ENCODE peak calls at places on chromosomes 6 and 20, in four cellular contexts. L is lower lobe of right lung, O is endodermal cell, R is tibial artery. I is an unnamed sample. For H3K4me1, the result is how much of the 10 kb centered on the place peaks cover.

GRCh38 chr6:44271406-44271723 is 1.1 kb downstream of the TMEM151B start:
- DNase-seq in L (no peak), O (no peak), R (no peak), I (no peak)

GRCh38 chr6:135257641-135258405 is 76.7 kb downstream of the MYB start:
- DNase-seq in L (no peak), O (no peak), R (no peak), I (no peak)

GRCh38 chr6:56890683-56891429 is 64.1 kb upstream of the BEND6 start:
- DNase-seq in L (no peak), O (no peak), R (no peak), I (no peak)

GRCh38 chr6:34491091-34491430 is 25.2 kb downstream of the PACSIN1 start:
- DNase-seq in L (no peak), O (peak), R (peak), I (peak)

GRCh38 chr6:116651916-116652315 is 16.6 kb downstream of the ZUP1 start:
- DNase-seq in L (no peak), O (no peak), R (no peak), I (no peak)

GRCh38 chr20:44460795-44461141 is 14.9 kb upstream of the TTPAL start:
- DNase-seq in L (no peak), O (no peak), R (no peak), I (no peak)

GRCh38 chr6:169700296-169700695 is 1.5 kb downstream of the WDR27 start:
- DNase-seq in L (no peak), O (no peak), R (no peak), I (no peak)

GRCh38 chr6:33981421-33981820 is 164.5 kb downstream of the GRM4 start:
- DNase-seq in L (no peak), O (no peak), R (no peak), I (no peak)

GRCh38 chr6:154197176-154197850 is 158.3 kb downstream of the OPRM1 start:
- DNase-seq in L (no peak), O (no peak), R (no peak), I (no peak)

DNA sequence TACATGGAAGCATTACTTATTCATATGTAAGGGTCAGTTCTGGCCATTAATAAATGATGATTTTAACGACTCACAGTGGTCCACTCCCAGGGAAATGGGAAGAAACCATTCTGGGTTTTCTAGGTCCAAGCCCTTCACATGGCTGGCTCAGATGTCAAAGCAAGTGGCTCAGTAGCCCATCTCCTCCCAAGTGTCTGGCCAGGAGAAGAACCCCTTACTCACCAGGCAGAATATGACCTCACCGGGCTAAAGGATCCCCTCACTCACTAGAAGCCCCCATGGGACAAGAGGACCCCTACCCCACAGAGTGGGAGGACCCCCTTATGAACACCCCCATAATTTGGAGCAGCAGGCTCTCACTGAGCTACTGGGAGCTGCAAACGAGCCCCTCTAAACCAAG is 34.0 kb downstream of the PREX1 start:
- DNase-seq in L (no peak), O (no peak), R (no peak), I (no peak)
- H3K4me1 ChIP-seq in L (half or more), O (under half), R (under half), I (under half)

DNA sequence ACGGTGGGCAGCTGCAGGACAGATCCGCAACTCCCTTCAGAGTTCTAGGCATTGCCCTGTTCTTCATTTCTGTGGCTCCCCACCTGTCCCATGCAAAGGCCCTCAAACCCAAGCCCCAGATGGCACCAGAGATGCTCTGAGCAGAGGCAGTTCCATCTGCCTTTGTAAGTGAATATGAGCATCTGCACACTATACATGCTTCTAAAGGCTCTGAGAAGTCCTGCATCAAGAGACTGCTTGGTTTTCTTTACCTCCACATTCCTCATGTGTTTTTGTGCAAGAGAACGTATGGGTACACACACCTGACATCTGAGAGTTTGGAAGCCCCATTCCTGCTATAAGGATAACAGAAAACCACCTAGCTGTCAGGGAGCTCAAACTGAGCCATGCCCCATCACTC is 14.4 kb upstream of the CST7 start:
- DNase-seq in L (no peak), O (peak), R (no peak), I (no peak)
- H3K4me1 ChIP-seq in L (under half), O (under half), R (under half), I (under half)

GRCh38 chr6:108116781-108117426 is 42.4 kb upstream of the OSTM1 start:
- DNase-seq in L (no peak), O (peak), R (no peak), I (no peak)
- H3K4me1 ChIP-seq in L (half or more), O (under half), R (half or more), I (under half)

GRCh38 chr6:4346659-4347333 is 211.4 kb upstream of the ECI2 start:
- DNase-seq in L (no peak), O (peak), R (no peak), I (no peak)

GRCh38 chr6:4347877-4348276 is 212.5 kb upstream of the ECI2 start:
- DNase-seq in L (no peak), O (peak), R (no peak), I (no peak)

GRCh38 chr6:4349323-4349722 is 213.9 kb upstream of the ECI2 start:
- DNase-seq in L (no peak), O (peak), R (no peak), I (no peak)

GRCh38 chr6:4349931-4350330 is 214.6 kb upstream of the ECI2 start:
- DNase-seq in L (no peak), O (peak), R (no peak), I (no peak)

GRCh38 chr6:4348462-4349112 is 213.2 kb upstream of the ECI2 start:
- DNase-seq in L (no peak), O (peak), R (no peak), I (no peak)
- H3K4me1 ChIP-seq in L (under half), O (under half), R (under half), I (under half)

DNA sequence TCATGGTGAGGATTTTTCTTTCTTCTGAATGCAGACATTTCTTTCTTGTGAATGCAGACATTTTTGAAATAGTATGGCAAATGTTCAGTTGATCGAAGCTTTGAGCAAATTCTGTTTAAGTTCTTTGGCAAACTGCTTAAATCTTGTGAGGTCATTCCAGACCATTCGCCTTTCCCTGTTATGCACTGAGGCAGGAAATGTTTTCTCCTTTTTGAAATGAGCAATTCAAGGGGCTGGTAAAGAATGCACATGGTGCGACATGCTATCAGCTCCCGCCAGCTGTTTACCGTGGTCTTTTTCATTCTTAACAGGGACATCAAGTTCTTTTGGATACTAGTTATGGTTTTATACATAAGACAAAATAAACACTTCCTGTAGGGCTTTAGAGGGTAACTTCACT is 112.0 kb upstream of the CCN2 start:
- DNase-seq in L (no peak), O (no peak), R (no peak), I (no peak)
- H3K4me1 ChIP-seq in L (under half), O (under half), R (under half), I (under half)

I was measured in RWPE2.